ENCODE peak calls at places on chromosomes 1 and 21, in four cellular contexts. K, O, S and I are unnamed samples.

GRCh38 chr1:71835442-71835813 is 446.9 kb downstream of the NEGR1 start:
- ATAC-seq in K (peak), O (no peak), S (no peak), I (no peak)

GRCh38 chr1:107963009-107963408 is 2.0 kb downstream of the VAV3 start:
- ATAC-seq in K (no peak), O (peak), S (peak), I (no peak)

GRCh38 chr1:205016584-205016983 is 26.4 kb upstream of the CNTN2 start:
- ATAC-seq in K (no peak), O (no peak), S (no peak), I (no peak)

GRCh38 chr1:22143065-22143514 is at the start of gene WNT4:
- ATAC-seq in K (peak), O (peak), S (peak), I (peak)

GRCh38 chr1:58848818-58849411 is 65.1 kb upstream of the JUN start:
- ATAC-seq in K (no peak), O (peak), S (peak), I (peak)

GRCh38 chr1:153919879-153920852 is 2.6 kb downstream of the GATAD2B start:
- ATAC-seq in K (peak), O (no peak), S (no peak), I (no peak)

GRCh38 chr1:940121-941026 is 16.7 kb downstream of the SAMD11 start:
- ATAC-seq in K (peak), O (peak), S (peak), I (peak)

GRCh38 chr1:244297616-244298015 is 154.1 kb downstream of the ADSS2 start:
- ATAC-seq in K (no peak), O (no peak), S (no peak), I (no peak)

GRCh38 chr1:85544689-85545203 is 35.8 kb upstream of the CCN1 start:
- ATAC-seq in K (no peak), O (peak), S (no peak), I (no peak)

GRCh38 chr1:95793893-95794292 is 559.9 kb downstream of the RWDD3 start:
- ATAC-seq in K (no peak), O (no peak), S (no peak), I (no peak)
- TF ChIP-seq CTCF in K (no peak), O (peak), S (no peak), I (no peak)

DNA sequence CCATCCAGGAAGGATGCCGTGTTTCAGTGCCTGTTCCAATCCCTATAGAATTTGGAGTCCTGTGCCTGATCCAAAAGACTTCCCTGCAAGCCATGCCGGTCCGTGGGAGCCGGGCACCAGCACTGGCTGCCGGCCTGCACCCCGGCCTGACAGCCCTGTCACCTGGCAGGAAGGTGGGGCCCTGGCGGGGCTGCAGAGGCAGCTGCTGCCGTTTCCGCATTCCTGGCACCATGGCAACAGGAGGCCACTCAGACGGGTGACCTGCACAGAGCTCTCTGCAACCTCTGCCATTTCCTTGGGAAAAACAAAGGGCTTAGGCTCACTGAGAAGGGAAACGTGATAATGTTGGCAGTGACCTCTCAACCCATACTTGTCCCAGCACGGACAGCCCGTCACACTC is 63.2 kb upstream of the TMEM51 start:
- ATAC-seq in K (peak), O (peak), S (peak), I (peak)
- TF ChIP-seq POLR2A in K (no peak), O (no peak), S (no peak), I (no peak)

GRCh38 chr1:150161747-150162581 is 12.2 kb downstream of the PLEKHO1 start:
- ATAC-seq in K (peak), O (no peak), S (no peak), I (no peak)
- TF ChIP-seq CTCF in K (peak), O (no peak), S (no peak), I (no peak)

GRCh38 chr1:113140588-113141446 is 67.8 kb downstream of the LRIG2 start:
- ATAC-seq in K (peak), O (peak), S (peak), I (peak)
- TF ChIP-seq POLR2A in K (no peak), O (no peak), S (no peak), I (no peak)

DNA sequence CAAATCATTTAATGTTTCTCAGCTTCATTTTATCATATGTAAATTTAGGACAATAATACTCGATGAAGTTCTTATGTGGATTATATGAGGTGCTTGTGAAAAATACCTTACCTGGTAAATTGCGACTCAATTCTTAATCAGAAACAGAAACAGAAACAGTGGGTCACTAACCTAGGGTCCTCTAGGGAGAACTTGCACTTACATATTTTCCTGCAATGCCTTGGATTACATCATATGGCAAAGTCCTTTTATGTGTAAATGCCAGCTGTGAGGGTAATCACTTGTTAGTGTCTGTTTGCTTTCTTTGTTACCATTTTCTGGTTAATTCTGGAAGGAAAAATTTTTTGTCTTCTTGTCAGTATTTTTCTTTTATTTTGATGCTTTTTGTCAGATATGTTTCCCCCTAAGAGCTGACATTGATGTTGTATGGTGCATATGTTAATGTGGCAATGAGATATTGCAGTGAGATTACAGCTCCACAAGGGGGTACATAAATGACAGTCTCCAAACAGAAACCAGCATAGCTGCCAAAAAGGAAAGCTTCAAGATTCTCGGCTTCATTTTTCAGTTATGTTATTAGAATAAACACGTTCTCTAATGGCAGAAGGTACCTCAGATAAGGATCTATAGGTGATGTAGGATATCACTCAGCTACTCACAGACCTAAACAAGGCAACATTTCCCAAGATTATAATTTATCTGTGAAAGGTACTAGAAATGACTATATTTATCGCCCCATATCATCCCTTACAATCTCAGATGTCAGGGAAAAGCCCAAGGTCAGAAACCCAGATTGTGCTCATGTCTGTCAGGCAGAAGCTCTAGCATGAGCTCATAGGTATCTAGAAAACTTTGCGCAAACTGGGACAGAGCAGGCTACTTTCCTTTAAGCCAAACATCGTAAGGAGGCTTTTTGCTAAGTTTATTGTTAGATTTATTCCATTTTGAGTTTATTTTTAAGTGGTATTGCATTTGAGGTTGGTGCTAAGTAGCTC is 119.9 kb downstream of the FASLG start:
- ATAC-seq in K (peak), O (no peak), S (no peak), I (no peak)
- TF ChIP-seq CTCF in K (peak), O (no peak), S (no peak), I (no peak)

DNA sequence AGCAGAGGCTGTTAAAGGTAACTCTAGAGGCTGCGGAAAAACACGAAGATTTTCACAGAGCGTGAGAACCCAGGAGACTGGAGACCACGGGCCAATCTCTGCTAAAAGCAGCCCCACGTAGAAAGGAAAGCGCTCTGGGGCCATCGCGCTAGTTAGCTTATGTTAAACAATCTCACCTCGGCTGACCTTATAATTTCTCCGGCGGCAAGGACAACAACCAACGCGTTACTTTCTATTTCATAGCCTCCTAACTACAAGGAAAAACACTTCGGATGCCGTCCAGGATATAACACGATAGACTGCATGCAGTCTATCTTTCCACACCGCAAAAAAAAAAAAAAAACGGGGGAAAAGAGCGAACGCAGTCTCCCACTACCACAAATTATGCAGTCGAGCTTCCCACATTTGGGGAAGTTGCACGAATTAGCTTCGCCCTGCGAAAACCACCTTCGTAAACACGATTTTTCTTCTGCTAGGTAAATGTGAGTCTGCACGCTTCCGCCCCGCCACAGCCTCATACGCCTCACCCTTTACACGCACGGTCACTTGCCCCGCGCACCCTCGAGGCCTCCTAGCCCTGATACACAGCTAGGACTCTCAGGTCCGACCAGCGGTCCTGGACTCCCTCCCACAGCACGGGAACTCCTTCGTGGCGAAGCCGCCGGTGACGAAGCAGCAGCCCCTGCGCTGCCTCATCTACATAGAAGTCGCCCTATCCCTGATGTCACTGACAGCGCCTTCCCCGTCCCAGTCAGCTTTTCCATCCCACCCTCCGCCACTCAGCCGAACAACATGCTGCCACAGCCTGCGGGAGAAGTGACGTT is 87.8 kb downstream of the PRKAB2 start:
- ATAC-seq in K (peak), O (peak), S (peak), I (peak)
- TF ChIP-seq POLR2A in K (peak), O (peak), S (peak), I (no peak)

GRCh38 chr21:18622383-18622782 is 218.8 kb upstream of the TMPRSS15 start:
- ATAC-seq in K (no peak), O (no peak), S (no peak), I (no peak)
- TF ChIP-seq CTCF in K (no peak), O (no peak), S (no peak), I (no peak)

GRCh38 chr21:42513151-42513984 is at the start of gene SLC37A1:
- ATAC-seq in K (peak), O (peak), S (peak), I (peak)

GRCh38 chr21:42512346-42513034 is 1.2 kb upstream of the SLC37A1 start:
- ATAC-seq in K (no peak), O (no peak), S (no peak), I (no peak)

GRCh38 chr21:42514883-42515228 is 1.2 kb downstream of the SLC37A1 start:
- ATAC-seq in K (peak), O (no peak), S (no peak), I (no peak)

GRCh38 chr21:42515708-42516502 is 2.3 kb downstream of the SLC37A1 start:
- ATAC-seq in K (no peak), O (no peak), S (no peak), I (no peak)

GRCh38 chr21:42513985-42514882 is 582 bp downstream of the SLC37A1 start:
- ATAC-seq in K (peak), O (peak), S (peak), I (peak)
- TF ChIP-seq POLR2A in K (peak), O (peak), S (no peak), I (no peak)

GRCh38 chr1:155145491-155145890 is 5.2 kb upstream of the DPM3 start:
- ATAC-seq in K (no peak), O (no peak), S (no peak), I (no peak)
- TF ChIP-seq CTCF in K (no peak), O (no peak), S (no peak), I (no peak)

GRCh38 chr1:155005076-155005971 is 2.7 kb downstream of the ZBTB7B start:
- ATAC-seq in K (no peak), O (peak), S (peak), I (no peak)
- TF ChIP-seq POLR2A in K (no peak), O (peak), S (peak), I (peak)